ENCODE peak calls at places on chromosomes 7 and 10, in six cellular contexts. E, P, Z, D, A and G are unnamed samples.
A peak's percentile ranks its signal among the peaks of the same experiment; 100 is the strongest.

GRCh38 chr10:30392564-30392990 is 41.4 kb upstream of the MAP3K8 start:
- DNase-seq in E (no peak), P (no peak), Z (peak; percentile 41), D (peak; percentile 77), A (peak; percentile 74), G (peak; percentile 65)

GRCh38 chr7:20403356-20403755 is 72.7 kb downstream of the ITGB8 start:
- DNase-seq in E (peak; percentile 45), P (no peak), Z (no peak), D (no peak), A (peak; percentile 24), G (peak; percentile 74)

GRCh38 chr7:12630615-12630884 is 56.9 kb upstream of the ARL4A start:
- DNase-seq in E (no peak), P (no peak), Z (no peak), D (no peak), A (no peak), G (no peak)

GRCh38 chr7:137146012-137146455 is 197.5 kb downstream of the PTN start:
- DNase-seq in E (peak; percentile 58), P (no peak), Z (no peak), D (no peak), A (peak; percentile 84), G (peak; percentile 66)

GRCh38 chr10:31912898-31913847 is 15.5 kb downstream of the ARHGAP12 start:
- DNase-seq in E (no peak), P (no peak), Z (no peak), D (no peak), A (peak; percentile 61), G (peak; percentile 46)

GRCh38 chr10:82811621-82812020 is 936.6 kb downstream of the NRG3 start:
- DNase-seq in E (no peak), P (no peak), Z (no peak), D (no peak), A (peak; percentile 32), G (peak; percentile 16)

GRCh38 chr10:13652860-13653259 is 66.1 kb downstream of the PRPF18 start:
- DNase-seq in E (no peak), P (no peak), Z (no peak), D (no peak), A (no peak), G (no peak)

GRCh38 chr10:100869399-100869798 is 43.4 kb upstream of the SLF2 start:
- DNase-seq in E (no peak), P (no peak), Z (no peak), D (no peak), A (no peak), G (no peak)

GRCh38 chr7:22911889-22912288 is 89.2 kb upstream of the TOMM7 start:
- DNase-seq in E (no peak), P (no peak), Z (no peak), D (no peak), A (no peak), G (peak; percentile 46)

GRCh38 chr7:66631471-66631870 is 2.8 kb downstream of the KCTD7 start:
- DNase-seq in E (no peak), P (no peak), Z (no peak), D (no peak), A (no peak), G (no peak)

GRCh38 chr7:37945336-37945735 is 24.9 kb downstream of the EPDR1 start:
- DNase-seq in E (peak; percentile 24), P (no peak), Z (no peak), D (no peak), A (no peak), G (peak; percentile 70)

GRCh38 chr7:71616217-71616616 is 484.3 kb downstream of the GALNT17 start:
- DNase-seq in E (no peak), P (no peak), Z (no peak), D (no peak), A (no peak), G (no peak)

GRCh38 chr10:103373544-103373943 is 5.8 kb downstream of the TAF5 start:
- DNase-seq in E (no peak), P (no peak), Z (no peak), D (no peak), A (no peak), G (no peak)

GRCh38 chr10:72316748-72317435 is 37.8 kb downstream of the DNAJB12 start:
- DNase-seq in E (no peak), P (no peak), Z (peak; percentile 83), D (peak; percentile 78), A (no peak), G (no peak)

GRCh38 chr10:96720422-96721206 is at the start of gene PIK3AP1:
- DNase-seq in E (no peak), P (no peak), Z (peak; percentile 16), D (peak; percentile 66), A (peak; percentile 35), G (no peak)

GRCh38 chr10:96719850-96720421 is 378 bp downstream of the PIK3AP1 start:
- DNase-seq in E (no peak), P (peak; percentile 31), Z (no peak), D (peak; percentile 67), A (no peak), G (no peak)

GRCh38 chr10:96721207-96721572 is 876 bp upstream of the PIK3AP1 start:
- DNase-seq in E (no peak), P (no peak), Z (no peak), D (no peak), A (no peak), G (no peak)

GRCh38 chr10:96718304-96718990 is 1.9 kb downstream of the PIK3AP1 start:
- DNase-seq in E (no peak), P (no peak), Z (no peak), D (no peak), A (no peak), G (no peak)

DNA sequence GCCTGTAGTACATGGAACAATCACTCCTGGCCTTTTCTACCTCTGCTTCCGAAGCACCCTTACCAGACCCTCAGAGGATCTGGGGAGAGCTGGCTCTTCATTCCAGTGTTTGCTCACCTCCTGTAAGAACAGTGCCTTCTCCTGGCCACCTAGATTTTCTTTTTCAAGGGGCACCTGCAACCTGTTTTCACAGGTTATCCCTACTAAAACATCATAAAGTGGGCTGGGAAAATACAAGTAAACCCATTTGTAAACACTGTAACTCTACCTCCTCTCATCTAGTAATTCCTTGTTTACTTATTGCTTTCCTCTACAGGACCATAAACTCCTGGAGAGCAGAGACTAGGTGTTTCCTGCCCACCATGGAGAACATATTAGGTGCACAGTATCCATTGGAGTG is 1.1 kb downstream of the PIK3AP1 start:
- DNase-seq in E (no peak), P (no peak), Z (no peak), D (no peak), A (no peak), G (no peak)
- H3K4me3 ChIP-seq in E (no peak overlapping the region), P (peak overlapping the region; percentile 67), Z (peak overlapping the region; percentile 61), D (no peak overlapping the region), A (no peak overlapping the region), G (no peak overlapping the region)

GRCh38 chr7:73434701-73435069 is 1.1 kb downstream of the FZD9 start:
- DNase-seq in E (no peak), P (no peak), Z (no peak), D (no peak), A (no peak), G (no peak)

GRCh38 chr7:73435471-73436009 is 2.0 kb downstream of the FZD9 start:
- DNase-seq in E (no peak), P (no peak), Z (no peak), D (no peak), A (no peak), G (no peak)

GRCh38 chr7:73432676-73433075 is 902 bp upstream of the FZD9 start:
- DNase-seq in E (no peak), P (no peak), Z (no peak), D (no peak), A (no peak), G (no peak)

GRCh38 chr7:73436031-73436929 is 2.7 kb downstream of the FZD9 start:
- DNase-seq in E (no peak), P (no peak), Z (no peak), D (no peak), A (peak; percentile 32), G (no peak)

DNA sequence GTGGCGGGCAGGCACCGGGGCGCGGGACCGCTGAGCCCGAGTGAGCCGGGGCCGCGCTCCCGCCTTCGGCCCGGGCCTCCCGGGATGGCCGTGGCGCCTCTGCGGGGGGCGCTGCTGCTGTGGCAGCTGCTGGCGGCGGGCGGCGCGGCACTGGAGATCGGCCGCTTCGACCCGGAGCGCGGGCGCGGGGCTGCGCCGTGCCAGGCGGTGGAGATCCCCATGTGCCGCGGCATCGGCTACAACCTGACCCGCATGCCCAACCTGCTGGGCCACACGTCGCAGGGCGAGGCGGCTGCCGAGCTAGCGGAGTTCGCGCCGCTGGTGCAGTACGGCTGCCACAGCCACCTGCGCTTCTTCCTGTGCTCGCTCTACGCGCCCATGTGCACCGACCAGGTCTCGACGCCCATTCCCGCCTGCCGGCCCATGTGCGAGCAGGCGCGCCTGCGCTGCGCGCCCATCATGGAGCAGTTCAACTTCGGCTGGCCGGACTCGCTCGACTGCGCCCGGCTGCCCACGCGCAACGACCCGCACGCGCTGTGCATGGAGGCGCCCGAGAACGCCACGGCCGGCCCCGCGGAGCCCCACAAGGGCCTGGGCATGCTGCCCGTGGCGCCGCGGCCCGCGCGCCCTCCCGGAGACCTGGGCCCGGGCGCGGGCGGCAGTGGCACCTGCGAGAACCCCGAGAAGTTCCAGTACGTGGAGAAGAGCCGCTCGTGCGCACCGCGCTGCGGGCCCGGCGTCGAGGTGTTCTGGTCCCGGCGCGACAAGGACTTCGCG is 534 bp downstream of the FZD9 start:
- DNase-seq in E (no peak), P (no peak), Z (no peak), D (no peak), A (no peak), G (no peak)
- H3K4me3 ChIP-seq in E (peak overlapping the region; percentile 40), P (peak overlapping the region; percentile 67), Z (peak overlapping the region; percentile 58), D (peak overlapping the region; percentile 44), A (peak overlapping the region; percentile 72), G (peak overlapping the region; percentile 60)

GRCh38 chr7:100572949-100573675 is 588 bp downstream of the SAP25 start:
- DNase-seq in E (no peak), P (no peak), Z (no peak), D (no peak), A (no peak), G (no peak)
- H3K4me3 ChIP-seq in E (no peak overlapping the region), P (no peak overlapping the region), Z (no peak overlapping the region), D (no peak overlapping the region), A (no peak overlapping the region), G (no peak overlapping the region)

GRCh38 chr10:63636812-63637211 is 115.6 kb downstream of the REEP3 start:
- DNase-seq in E (no peak), P (no peak), Z (no peak), D (no peak), A (no peak), G (no peak)

GRCh38 chr10:63641799-63642198 is 120.6 kb downstream of the REEP3 start:
- DNase-seq in E (no peak), P (no peak), Z (no peak), D (no peak), A (no peak), G (no peak)

GRCh38 chr10:63634488-63635090 is 113.4 kb downstream of the REEP3 start:
- DNase-seq in E (no peak), P (no peak), Z (no peak), D (no peak), A (no peak), G (peak; percentile 31)

GRCh38 chr10:63633677-63634487 is 112.7 kb downstream of the REEP3 start:
- DNase-seq in E (no peak), P (no peak), Z (no peak), D (no peak), A (peak; percentile 52), G (peak; percentile 54)

DNA sequence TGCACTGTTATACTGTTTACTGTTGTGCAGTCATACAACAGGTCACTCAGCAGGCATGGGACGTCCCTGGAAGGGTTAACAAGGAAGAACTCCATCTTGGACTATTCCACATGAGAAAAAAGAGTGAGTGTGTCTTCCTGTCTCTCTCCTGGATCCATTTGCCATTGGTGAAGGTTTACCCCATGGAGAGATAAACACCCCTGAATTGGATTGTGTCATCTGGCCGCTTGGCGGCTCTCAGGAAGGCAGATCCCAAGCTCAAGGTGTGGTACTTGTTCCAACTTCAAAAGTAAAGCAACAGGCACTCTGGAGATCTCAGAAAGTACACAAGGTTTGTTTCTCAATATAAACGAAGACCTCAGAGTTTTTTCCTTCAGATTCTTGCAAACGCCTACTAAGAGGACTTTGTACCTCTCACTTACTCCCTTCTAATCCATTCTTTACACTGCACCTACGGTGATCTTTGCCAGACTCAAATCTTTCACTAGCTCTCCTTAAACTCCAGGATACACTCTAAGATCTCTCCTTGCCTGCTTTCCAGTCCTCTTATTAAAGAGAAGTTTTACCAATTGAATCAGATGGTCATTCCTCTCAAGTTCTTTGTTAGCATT is 116.7 kb downstream of the REEP3 start:
- DNase-seq in E (no peak), P (no peak), Z (no peak), D (no peak), A (no peak), G (no peak)
- H3K4me3 ChIP-seq in E (no peak overlapping the region), P (no peak overlapping the region), Z (no peak overlapping the region), D (no peak overlapping the region), A (no peak overlapping the region), G (no peak overlapping the region)